ENCODE peak calls at places on chromosomes 16 and 17, in five cellular contexts. X, A, S, Y and Z are unnamed samples.

GRCh38 chr17:2902546-2902945 is 106.3 kb downstream of the RAP1GAP2 start:
- DNase-seq in Y (no peak), A (no peak), X (no peak), S (no peak), Z (no peak)

GRCh38 chr17:70110443-70110880 is 35.4 kb downstream of the KCNJ16 start:
- DNase-seq in A (no peak), S (no peak), X (no peak), Y (no peak), Z (no peak)

GRCh38 chr17:48155889-48156670 is 48.5 kb downstream of the SNX11 start:
- DNase-seq in Y (no peak), X (peak; percentile 56), S (no peak), A (peak; percentile 36), Z (no peak)

GRCh38 chr17:12727881-12728280 is 61.4 kb upstream of the ARHGAP44 start:
- DNase-seq in Y (no peak), A (no peak), X (no peak), S (no peak), Z (no peak)

GRCh38 chr17:17749025-17749772 is 67.9 kb downstream of the RAI1 start:
- DNase-seq in Y (no peak), X (peak; percentile 64), S (no peak), A (peak; percentile 52), Z (peak; percentile 83)

GRCh38 chr16:66717112-66717675 is 20.7 kb upstream of the CMTM4 start:
- DNase-seq in A (peak; percentile 57), S (peak; percentile 35), Y (no peak), X (peak; percentile 80), Z (peak; percentile 77)

GRCh38 chr16:14628806-14629611 is 1.1 kb downstream of the PARN start:
- DNase-seq in Y (no peak), X (peak; percentile 52), S (no peak), A (no peak), Z (no peak)

GRCh38 chr17:44546711-44547606 is 10.3 kb upstream of the FZD2 start:
- DNase-seq in A (no peak), Y (no peak), X (no peak), S (no peak), Z (no peak)

GRCh38 chr17:60652484-60653247 is 25.0 kb upstream of the BCAS3 start:
- DNase-seq in A (no peak), X (no peak), Y (no peak), S (no peak), Z (no peak)

GRCh38 chr17:68011199-68011665 is 15.0 kb upstream of the C17orf58 start:
- DNase-seq in S (peak; percentile 48), X (peak; percentile 87), Y (no peak), A (peak; percentile 82), Z (peak; percentile 81)

GRCh38 chr17:83201206-83202001 is 122.0 kb downstream of the METRNL start:
- DNase-seq in X (no peak), A (no peak), Y (peak; percentile 70), S (peak; percentile 25), Z (peak; percentile 12)

GRCh38 chr17:65154770-65155589 is 17.8 kb downstream of the RGS9 start:
- DNase-seq in A (no peak), S (no peak), Y (no peak), X (no peak), Z (no peak)

GRCh38 chr17:10107320-10108165 is 90.9 kb downstream of the GAS7 start:
- DNase-seq in X (no peak), A (no peak), S (no peak), Y (no peak), Z (no peak)

GRCh38 chr16:68985855-68986254 is 119.6 kb upstream of the HAS3 start:
- DNase-seq in S (no peak), X (no peak), Y (no peak), A (no peak), Z (no peak)

GRCh38 chr17:48852251-48852650 is 21.4 kb downstream of the CALCOCO2 start:
- DNase-seq in S (no peak), A (no peak), Y (no peak), X (no peak), Z (no peak)

GRCh38 chr16:9092282-9092962 is 978 bp downstream of the HAPSTR1 start:
- DNase-seq in X (peak; percentile 66), A (peak; percentile 35), S (peak; percentile 70), Y (peak; percentile 91), Z (peak; percentile 41)

GRCh38 chr16:4523686-4524085 is 14.9 kb downstream of the CDIP1 start:
- DNase-seq in Y (no peak), X (no peak), A (no peak), S (no peak), Z (no peak)

GRCh38 chr17:11641521-11642275 is 43.4 kb downstream of the DNAH9 start:
- DNase-seq in A (no peak), Y (peak; percentile 72), X (no peak), S (no peak), Z (no peak)

GRCh38 chr16:70715113-70715711 is 29.4 kb upstream of the MTSS2 start:
- DNase-seq in A (no peak), X (no peak), Y (peak; percentile 94), S (peak; percentile 87), Z (no peak)

GRCh38 chr17:30021708-30022317 is 80.4 kb downstream of the EFCAB5 start:
- DNase-seq in X (peak; percentile 69), Y (no peak), S (no peak), A (no peak), Z (no peak)

GRCh38 chr17:7477392-7478275 is 1.8 kb downstream of the ZBTB4 start:
- DNase-seq in S (peak; percentile 66), Y (peak; percentile 93), A (no peak), X (peak; percentile 24), Z (peak; percentile 61)

GRCh38 chr17:49748223-49748622 is 15.7 kb downstream of the FAM117A start:
- DNase-seq in X (no peak), A (no peak), Y (no peak), S (no peak), Z (no peak)

GRCh38 chr17:41049110-41049509 is 2.0 kb upstream of the KRTAP2-1 start:
- DNase-seq in Y (no peak), S (no peak), X (no peak), A (no peak), Z (no peak)

GRCh38 chr17:5826384-5826783 is 242.1 kb upstream of the NLRP1 start:
- DNase-seq in A (no peak), X (no peak), S (no peak), Y (no peak), Z (no peak)

GRCh38 chr16:48384982-48385271 is 286 bp downstream of the SIAH1 start:
- DNase-seq in Y (no peak), X (peak; percentile 54), S (peak; percentile 63), A (no peak), Z (no peak)

GRCh38 chr17:34125010-34125409 is 130.1 kb upstream of the CCL2 start:
- DNase-seq in A (no peak), Y (no peak), X (no peak), S (no peak), Z (no peak)

DNA sequence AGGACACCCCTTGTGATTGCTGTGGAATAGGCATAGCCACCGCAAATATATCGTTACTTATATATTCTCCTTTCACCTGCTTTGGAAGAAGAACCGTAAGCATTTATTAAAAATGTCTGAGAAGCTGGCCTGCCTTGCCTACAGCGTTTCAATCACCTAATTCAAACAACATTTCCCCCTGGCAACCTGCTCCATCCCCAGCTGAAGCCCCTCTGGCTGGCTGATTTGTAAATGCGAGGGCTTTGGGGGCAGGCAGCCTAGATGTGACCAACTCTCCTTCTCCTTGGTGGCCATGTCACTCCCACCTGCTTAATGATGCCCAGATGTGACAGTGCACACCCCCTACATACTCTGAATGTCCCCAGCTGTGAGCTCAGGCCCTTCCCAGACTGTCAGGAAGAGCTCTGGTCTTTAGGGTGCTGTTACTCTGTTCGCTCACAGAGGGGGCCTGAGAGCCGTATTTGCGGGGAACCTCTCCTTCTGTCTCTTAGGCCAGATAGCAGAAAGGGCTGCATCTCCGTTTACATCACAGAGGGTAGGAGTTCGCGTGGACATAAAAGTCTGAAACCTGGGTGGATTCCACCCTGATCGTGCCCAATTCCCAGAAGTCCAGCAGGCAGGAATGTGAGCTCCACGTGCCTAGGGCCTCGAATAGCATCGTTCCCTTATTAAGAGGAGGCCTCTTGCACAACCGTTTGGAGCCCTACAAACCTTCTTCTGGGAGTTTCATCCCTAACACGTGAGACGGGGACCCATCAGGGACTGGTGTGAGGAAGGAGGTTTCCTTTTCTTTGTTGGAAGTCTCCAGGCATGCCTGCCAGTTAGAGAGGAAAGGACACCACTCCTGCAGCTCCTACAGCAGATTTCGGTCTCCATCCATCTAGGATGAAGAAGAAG is 2.4 kb upstream of the SDK2 start:
- DNase-seq in A (peak; percentile 61), X (peak; percentile 85), Y (peak; percentile 70), S (no peak), Z (peak; percentile 60)
- TF ChIP-seq CTCF in A (no peak), X (peak; percentile 57), Y (no peak), S (no peak), Z (peak; percentile 19)

GRCh38 chr16:75250089-75250808 is 1.2 kb downstream of the BCAR1 start:
- DNase-seq in X (peak; percentile 59), S (peak; percentile 76), A (peak; percentile 46), Y (no peak), Z (no peak)

GRCh38 chr16:75250809-75251279 is 580 bp downstream of the BCAR1 start:
- DNase-seq in S (no peak), X (no peak), A (no peak), Y (no peak), Z (peak; percentile 67)

GRCh38 chr16:75252049-75252864 is 833 bp upstream of the BCAR1 start:
- DNase-seq in S (no peak), Y (no peak), A (no peak), X (no peak), Z (no peak)

GRCh38 chr16:75252946-75253911 is 1.8 kb upstream of the BCAR1 start:
- DNase-seq in S (no peak), A (peak; percentile 85), X (peak; percentile 99), Y (no peak), Z (no peak)

GRCh38 chr16:75251280-75252048 is at the start of gene BCAR1:
- DNase-seq in Y (no peak), X (peak; percentile 95), A (peak; percentile 93), S (peak; percentile 95), Z (peak; percentile 90)
- TF ChIP-seq CTCF in Y (no peak), X (no peak), A (no peak), S (no peak), Z (no peak)

DNA sequence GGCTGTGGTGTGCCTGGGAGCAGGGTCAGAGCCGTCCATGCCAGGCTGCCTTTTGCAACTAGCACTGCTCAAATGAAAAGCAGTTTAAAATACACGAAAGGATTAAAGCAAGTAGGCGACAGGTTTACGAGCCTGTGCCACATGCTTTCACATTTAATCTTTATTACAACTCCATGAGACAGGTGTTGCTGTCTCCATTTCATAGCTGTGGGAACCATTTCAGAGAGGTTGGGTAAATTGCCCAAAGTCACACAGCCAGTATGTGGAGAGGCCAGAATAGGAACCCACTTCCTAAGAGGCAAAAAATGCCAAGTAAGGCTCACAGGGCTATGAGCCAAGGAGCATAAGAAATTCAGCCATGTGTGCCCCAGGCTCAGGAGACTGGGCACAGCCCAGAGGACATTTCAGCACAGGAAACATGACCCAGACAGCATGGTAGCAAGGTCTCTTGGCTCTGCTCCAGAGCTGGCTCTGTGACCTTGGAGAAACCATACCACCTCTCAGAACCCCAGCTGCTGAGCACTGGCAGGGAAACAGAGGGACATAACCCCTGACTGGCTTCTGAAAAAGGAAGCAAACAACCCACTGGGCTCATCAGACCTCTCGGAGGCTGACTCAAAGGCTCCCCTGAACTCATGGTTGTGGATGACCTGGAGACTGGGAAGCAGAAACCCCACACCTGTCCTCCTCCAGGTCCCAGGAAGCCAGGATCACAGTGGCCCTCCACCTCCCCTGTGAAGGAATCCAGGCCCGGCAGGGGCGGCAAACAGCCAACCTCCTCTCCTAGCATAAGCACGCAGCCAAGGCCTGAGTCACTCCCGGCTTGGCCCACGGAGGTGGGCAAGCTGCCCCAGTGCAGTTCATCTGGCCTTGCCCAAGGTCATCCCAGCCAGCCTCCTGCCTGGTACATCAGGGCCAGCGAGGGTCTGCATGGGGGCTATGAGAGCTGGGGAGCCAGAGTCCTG is 40.3 kb upstream of the MRPS23 start:
- DNase-seq in A (no peak), S (peak; percentile 94), X (no peak), Y (peak; percentile 95), Z (no peak)
- TF ChIP-seq CTCF in A (no peak), S (no peak), X (no peak), Y (no peak), Z (no peak)

GRCh38 chr17:81552244-81553017 is at the start of gene FAAP100:
- DNase-seq in X (peak; percentile 90), Y (peak; percentile 95), A (peak; percentile 79), S (peak; percentile 85), Z (peak; percentile 86)
- TF ChIP-seq CTCF in X (no peak), Y (no peak), A (no peak), S (no peak), Z (no peak)